ENCODE peak calls at places on chromosomes 6 and 20, in four cellular contexts. Z, Y, C and X are unnamed samples.

GRCh38 chr6:79756496-79756895 is 125.4 kb downstream of the SH3BGRL2 start:
- DNase-seq in Z (no peak), Y (no peak), C (no peak), X (no peak)

GRCh38 chr6:1426416-1426815 is 37.0 kb downstream of the FOXF2 start:
- DNase-seq in Z (no peak), C (no peak), Y (no peak), X (no peak)

GRCh38 chr6:142885182-142885867 is 59.7 kb downstream of the HIVEP2 start:
- DNase-seq in C (peak; percentile 85), Y (no peak), Z (peak; percentile 97), X (peak; percentile 39)

GRCh38 chr6:144969873-144970272 is 684.7 kb downstream of the UTRN start:
- DNase-seq in Z (no peak), C (no peak), Y (no peak), X (no peak)

GRCh38 chr6:125114248-125114858 is 39.2 kb upstream of the TPD52L1 start:
- DNase-seq in Z (peak; percentile 66), Y (peak; percentile 44), C (peak; percentile 66), X (peak; percentile 49)

GRCh38 chr20:3818155-3819151 is 1.9 kb upstream of the AP5S1 start:
- DNase-seq in C (peak; percentile 87), Z (peak; percentile 82), Y (peak; percentile 78), X (peak; percentile 41)

GRCh38 chr6:7488494-7488893 is 53.0 kb upstream of the DSP start:
- DNase-seq in C (no peak), Y (no peak), Z (no peak), X (no peak)

GRCh38 chr6:1697688-1698351 is 88.1 kb downstream of the FOXC1 start:
- DNase-seq in Y (no peak), Z (no peak), C (no peak), X (no peak)

GRCh38 chr6:49666930-49667369 is 30.3 kb upstream of the RHAG start:
- DNase-seq in C (no peak), Y (no peak), Z (no peak), X (no peak)

GRCh38 chr6:56220078-56220477 is 27.3 kb downstream of the COL21A1 start:
- DNase-seq in C (no peak), Z (no peak), Y (no peak), X (no peak)

GRCh38 chr6:3324262-3324942 is 65.7 kb downstream of the PSMG4 start:
- DNase-seq in Y (no peak), Z (peak; percentile 50), C (peak; percentile 51), X (peak; percentile 9)

GRCh38 chr20:53778041-53778516 is 184.4 kb upstream of the ZNF217 start:
- DNase-seq in Z (no peak), Y (no peak), C (no peak), X (no peak)

GRCh38 chr20:56433880-56434255 is 21.8 kb downstream of the CASS4 start:
- DNase-seq in C (no peak), Y (no peak), Z (no peak), X (no peak)

GRCh38 chr6:2848851-2849250 is 7.2 kb upstream of the SERPINB1 start:
- DNase-seq in Y (no peak), C (no peak), Z (no peak), X (peak; percentile 74)

GRCh38 chr6:145963216-145964068 is 716 bp downstream of the SHPRH start:
- DNase-seq in C (peak; percentile 72), Z (peak; percentile 56), Y (no peak), X (peak; percentile 54)